ENCODE peak calls at places on chromosome X, in four cellular contexts. Q is HCT116, O is fibroblast of pulmonary artery, X is NB4. V is an unnamed sample.
A peak's percentile ranks its signal among the peaks of the same experiment; 100 is the strongest.

GRCh38 chrX:72308566-72309296 is 3.0 kb upstream of the CITED1 start:
- DNase-seq in Q (peak; percentile 34), O (peak; percentile 68), X (peak; percentile 81), V (peak; percentile 94)

GRCh38 chrX:142084611-142085010 is 120.5 kb downstream of the MAGEC2 start:
- DNase-seq in X (no peak), O (peak; percentile 2), Q (no peak), V (no peak)

GRCh38 chrX:68894513-68895338 is 65.9 kb downstream of the EFNB1 start:
- DNase-seq in X (peak; percentile 42), O (peak; percentile 68), Q (no peak), V (peak; percentile 88)

GRCh38 chrX:150032742-150033141 is 94.5 kb upstream of the EOLA2 start:
- DNase-seq in X (no peak), O (peak; percentile 63), Q (no peak), V (no peak)

GRCh38 chrX:348461-349117 is 30.0 kb upstream of the GTPBP6 start:
- DNase-seq in O (peak; percentile 35), X (no peak), Q (no peak), V (peak; percentile 96)

GRCh38 chrX:50812995-50813842 is 775 bp downstream of the SHROOM4 start:
- DNase-seq in X (peak; percentile 6), O (peak; percentile 61), Q (no peak), V (peak; percentile 93)

GRCh38 chrX:131402124-131402811 is 113.2 kb upstream of the IGSF1 start:
- DNase-seq in O (no peak), Q (no peak), X (no peak), V (no peak)

GRCh38 chrX:13845721-13846378 is 29.0 kb upstream of the GPM6B start:
- DNase-seq in Q (no peak), O (peak; percentile 4), X (peak; percentile 12), V (no peak)

GRCh38 chrX:153603131-153603656 is 4.3 kb upstream of the CCNQ start:
- DNase-seq in O (no peak), Q (no peak), X (no peak), V (peak; percentile 74)

GRCh38 chrX:119475389-119476101 is 7.3 kb downstream of the SLC25A5 start:
- DNase-seq in Q (no peak), O (no peak), X (no peak), V (no peak)

GRCh38 chrX:23742174-23742692 is 843 bp downstream of the ACOT9 start:
- DNase-seq in O (peak; percentile 70), Q (no peak), X (peak; percentile 42), V (peak; percentile 75)

GRCh38 chrX:46216406-46216805 is 328.8 kb downstream of the ZNF674 start:
- DNase-seq in X (no peak), Q (no peak), O (no peak), V (peak; percentile 39)

GRCh38 chrX:131393426-131393825 is 104.3 kb upstream of the IGSF1 start:
- DNase-seq in O (no peak), Q (no peak), X (no peak), V (no peak)

GRCh38 chrX:130758072-130758471 is 144.9 kb downstream of the ENOX2 start:
- DNase-seq in X (peak; percentile 28), O (no peak), Q (no peak), V (no peak)

GRCh38 chrX:264634-265455 is 16.3 kb upstream of the PLCXD1 start:
- DNase-seq in O (peak; percentile 70), Q (no peak), X (peak; percentile 47), V (peak; percentile 35)

GRCh38 chrX:42442745-42443144 is 335.2 kb downstream of the PPP1R2C start:
- DNase-seq in O (no peak), X (no peak), Q (no peak), V (no peak)

GRCh38 chrX:120293015-120293414 is 18.2 kb downstream of the TMEM255A start:
- DNase-seq in O (no peak), X (no peak), Q (no peak), V (no peak)

GRCh38 chrX:28946846-28947245 is 359.6 kb downstream of the IL1RAPL1 start:
- DNase-seq in O (peak; percentile 4), X (no peak), Q (no peak), V (no peak)

GRCh38 chrX:40010550-40011364 is 87.0 kb downstream of the BCOR start:
- DNase-seq in X (peak; percentile 88), Q (no peak), O (no peak), V (peak; percentile 91)

GRCh38 chrX:40062525-40063193 is 35.1 kb downstream of the BCOR start:
- DNase-seq in O (no peak), Q (no peak), X (no peak), V (no peak)

GRCh38 chrX:84340981-84341380 is 153.0 kb upstream of the RPS6KA6 start:
- DNase-seq in O (no peak), Q (no peak), X (no peak), V (peak; percentile 47)

GRCh38 chrX:9790866-9791265 is 4.6 kb downstream of the SHROOM2 start:
- DNase-seq in O (no peak), Q (no peak), X (no peak), V (no peak)

GRCh38 chrX:16185725-16186136 is 18.4 kb downstream of the MAGEB17 start:
- DNase-seq in O (peak; percentile 58), Q (peak; percentile 54), X (peak; percentile 76), V (peak; percentile 85)

GRCh38 chrX:63513825-63514574 is 162.9 kb upstream of the SPIN4 start:
- DNase-seq in O (peak; percentile 84), Q (no peak), X (no peak), V (peak; percentile 37)

GRCh38 chrX:940691-941090 is 271.8 kb downstream of the CRLF2 start:
- DNase-seq in O (no peak), X (no peak), Q (no peak), V (no peak)

GRCh38 chrX:18983711-18984380 is at the start of gene PHKA2:
- DNase-seq in Q (no peak), O (peak; percentile 53), X (no peak), V (peak; percentile 90)

GRCh38 chrX:93585661-93586060 is 87.7 kb downstream of the NAP1L3 start:
- DNase-seq in Q (no peak), O (no peak), X (no peak), V (no peak)

GRCh38 chrX:148574247-148574973 is 74.0 kb downstream of the AFF2 start:
- DNase-seq in Q (no peak), X (no peak), O (no peak), V (no peak)

DNA sequence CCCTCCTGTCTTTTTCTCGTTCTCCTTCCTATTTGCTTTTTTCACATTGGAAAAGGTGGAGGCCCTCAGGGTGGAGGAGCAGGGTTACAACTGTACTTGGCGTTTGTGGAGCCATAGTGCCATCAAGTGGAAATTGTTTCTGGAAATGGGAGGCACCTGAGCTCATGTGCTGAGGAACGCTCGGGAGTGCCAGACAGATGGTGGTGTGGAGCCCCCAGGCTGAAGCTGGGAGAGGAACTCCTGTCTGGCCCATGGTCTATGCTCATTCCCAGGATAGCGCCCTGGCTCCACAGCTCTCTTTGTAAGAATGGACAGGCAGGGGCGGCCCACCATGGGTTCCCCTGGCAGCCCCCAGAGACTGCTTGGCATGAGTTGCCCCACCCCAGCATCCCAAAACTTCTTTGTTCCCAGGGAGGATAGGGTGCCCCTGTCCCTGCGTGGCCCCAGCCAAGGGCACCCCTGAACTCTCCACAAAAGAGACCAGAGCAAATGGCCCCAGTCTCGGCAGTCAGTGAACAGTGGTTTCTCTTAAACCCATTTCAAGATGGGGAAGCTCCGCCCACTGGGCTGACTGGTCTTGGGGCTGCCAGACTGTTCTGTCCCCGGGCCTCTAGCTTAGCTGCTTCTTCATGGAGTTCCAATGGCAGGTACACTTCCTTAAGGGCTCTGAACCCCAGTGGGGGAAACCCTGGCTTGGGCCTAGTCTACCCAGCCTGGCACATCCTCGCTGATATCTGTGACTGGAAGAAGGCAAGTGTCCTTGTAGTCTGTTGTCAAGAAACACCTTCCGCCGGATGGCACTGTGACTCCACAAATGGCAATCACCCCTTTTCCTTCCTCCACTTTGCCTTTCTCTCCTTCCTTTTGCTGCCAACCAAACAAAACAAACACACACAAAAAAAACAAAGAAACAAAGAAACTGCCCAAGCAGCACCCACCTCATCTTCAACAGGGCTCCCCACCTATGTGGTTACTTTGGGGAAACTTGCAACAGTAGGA is 70.1 kb downstream of the NBDY start:
- DNase-seq in Q (no peak), O (no peak), X (no peak), V (no peak)
- TF ChIP-seq CTCF in Q (no peak), O (no peak), X (no peak), V (no peak)

DNA sequence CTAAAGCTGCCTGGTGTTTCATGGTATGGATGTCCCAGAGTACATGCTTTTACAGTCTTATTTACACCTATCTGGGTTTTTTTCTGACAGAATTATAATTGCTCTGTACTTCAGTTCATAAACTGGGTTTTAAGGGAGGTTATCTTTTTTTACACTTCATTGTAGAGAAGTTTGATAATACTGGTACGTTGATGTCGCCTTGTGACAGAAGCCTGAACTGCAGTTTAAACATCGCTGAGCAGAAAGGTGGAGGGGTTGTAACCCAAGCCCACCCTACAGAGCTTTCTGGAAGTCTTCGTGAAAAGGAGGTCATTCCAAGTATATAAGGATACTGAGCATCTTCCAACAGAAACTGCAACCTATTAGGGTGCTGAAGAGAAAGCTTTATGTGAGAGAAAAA is 46.4 kb downstream of the BEX1 start:
- DNase-seq in X (peak; percentile 9), O (no peak), Q (no peak), V (peak; percentile 8)
- TF ChIP-seq CTCF in X (no peak), O (no peak), Q (peak; percentile 21), V (peak; percentile 52)

GRCh38 chrX:152037183-152037582 is 62.7 kb upstream of the GABRE start:
- DNase-seq in O (no peak), Q (no peak), X (no peak), V (no peak)

GRCh38 chrX:152044383-152044782 is 69.9 kb upstream of the GABRE start:
- DNase-seq in Q (no peak), X (no peak), O (no peak), V (no peak)

DNA sequence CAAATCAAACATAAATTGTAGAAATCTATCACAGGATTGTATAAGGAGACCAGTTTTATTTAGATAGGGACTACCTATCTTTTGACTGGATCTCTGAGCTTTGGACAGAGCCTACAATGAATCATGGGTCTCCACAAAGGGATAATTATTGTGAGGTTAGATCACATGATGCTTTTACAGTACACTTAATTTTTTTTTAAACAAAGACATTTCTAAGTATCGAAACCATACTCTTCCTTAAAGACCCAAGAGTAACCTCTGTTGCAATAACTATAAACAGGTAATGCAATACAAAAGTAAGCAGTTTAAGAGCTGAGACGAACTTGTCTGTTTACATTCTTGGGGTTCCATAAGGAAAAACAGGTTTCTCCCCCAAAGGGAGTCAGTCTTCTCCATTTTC is 64.3 kb upstream of the GABRE start:
- DNase-seq in O (no peak), Q (no peak), X (no peak), V (no peak)
- TF ChIP-seq CTCF in O (no peak), Q (no peak), X (no peak), V (no peak)

GRCh38 chrX:25726539-25726938 is 411.6 kb upstream of the MAGEB18 start:
- DNase-seq in X (no peak), Q (no peak), O (no peak), V (no peak)

GRCh38 chrX:25717122-25717521 is 421.0 kb upstream of the MAGEB18 start:
- DNase-seq in O (no peak), Q (no peak), X (no peak), V (no peak)

GRCh38 chrX:25721564-25721963 is 416.6 kb upstream of the MAGEB18 start:
- DNase-seq in O (peak; percentile 35), Q (no peak), X (peak; percentile 9), V (no peak)
- TF ChIP-seq CTCF in O (peak; percentile 44), Q (peak; percentile 37), X (peak; percentile 8), V (peak; percentile 11)

GRCh38 chrX:128816919-128817318 is 706.4 kb downstream of the SMARCA1 start:
- DNase-seq in X (peak; percentile 21), O (no peak), Q (no peak), V (no peak)
- TF ChIP-seq CTCF in X (peak; percentile 39), O (no peak), Q (peak; percentile 22), V (no peak)

V was measured in osteoblast.